ENCODE peak calls at places on chromosomes 2 and 18, in seven cellular contexts. P is natural killer cell, T is AG04450, B is retinal pigment epithelial cell, S is mesothelial cell of epicardium, H is cardiac fibroblast, V is endothelial cell. A is an unnamed sample.

GRCh38 chr2:217054791-217055190 is 194.9 kb upstream of the TNP1 start:
- DNase-seq in S (no peak), B (no peak), P (no peak), V (no peak), H (peak; percentile 19), T (no peak), A (no peak)

GRCh38 chr18:657311-657997 is at the start of gene TYMS:
- DNase-seq in B (peak; percentile 33), T (no peak), P (peak; percentile 32), V (peak; percentile 61), H (peak; percentile 47), S (peak; percentile 33), A (no peak)

GRCh38 chr2:113977660-113978523 is 88.0 kb downstream of the ACTR3 start:
- DNase-seq in H (peak; percentile 58), T (peak; percentile 20), B (peak; percentile 43), P (no peak), S (no peak), V (no peak), A (no peak)

GRCh38 chr2:197706839-197707207 is 1.7 kb downstream of the MARS2 start:
- DNase-seq in B (no peak), S (no peak), V (no peak), H (no peak), P (no peak), T (no peak), A (no peak)

GRCh38 chr2:226427538-226428307 is 371.9 kb downstream of the IRS1 start:
- DNase-seq in P (no peak), B (no peak), V (no peak), H (peak; percentile 73), S (no peak), T (peak; percentile 86), A (no peak)

GRCh38 chr2:237434916-237435315 is 21.0 kb upstream of the COL6A3 start:
- DNase-seq in H (peak; percentile 81), V (no peak), B (no peak), T (no peak), S (no peak), P (peak; percentile 45), A (no peak)

GRCh38 chr18:46787674-46788073 is 30.8 kb upstream of the ST8SIA5 start:
- DNase-seq in V (no peak), H (no peak), S (no peak), B (no peak), T (no peak), P (no peak), A (no peak)

GRCh38 chr2:176419591-176420071 is 150.4 kb downstream of the MTX2 start:
- DNase-seq in V (no peak), P (no peak), T (peak; percentile 57), S (no peak), B (no peak), H (peak; percentile 65), A (no peak)

GRCh38 chr2:134232461-134232860 is 21.4 kb upstream of the MGAT5 start:
- DNase-seq in B (no peak), P (no peak), S (no peak), T (no peak), V (no peak), H (no peak), A (no peak)

GRCh38 chr2:196515041-196515440 is 124.5 kb upstream of the CCDC150 start:
- DNase-seq in B (no peak), S (no peak), V (no peak), T (no peak), H (no peak), P (no peak), A (no peak)

GRCh38 chr2:214378455-214379103 is 32.3 kb upstream of the VWC2L start:
- DNase-seq in H (no peak), V (no peak), B (no peak), P (no peak), S (no peak), T (no peak), A (no peak)

GRCh38 chr2:138510319-138510718 is 8.7 kb downstream of the SPOPL start:
- DNase-seq in V (no peak), S (no peak), T (no peak), H (no peak), P (no peak), B (no peak), A (no peak)

GRCh38 chr2:8882094-8882493 is 44.7 kb upstream of the KIDINS220 start:
- DNase-seq in H (peak; percentile 49), B (no peak), V (peak; percentile 64), S (no peak), P (no peak), T (no peak), A (no peak)
- TF ChIP-seq CTCF in H (peak; percentile 48), B (peak; percentile 55), V (peak; percentile 50), S (no peak), P (no peak), T (peak; percentile 36), A (no peak)

GRCh38 chr2:88831792-88832248 is 140.3 kb downstream of the RPIA start:
- DNase-seq in V (peak; percentile 77), S (no peak), H (peak; percentile 34), B (no peak), T (no peak), P (no peak), A (peak; percentile 56)
- TF ChIP-seq CTCF in V (peak; percentile 80), S (no peak), H (peak; percentile 78), B (peak; percentile 82), T (peak; percentile 67), P (peak; percentile 30), A (peak; percentile 89)

DNA sequence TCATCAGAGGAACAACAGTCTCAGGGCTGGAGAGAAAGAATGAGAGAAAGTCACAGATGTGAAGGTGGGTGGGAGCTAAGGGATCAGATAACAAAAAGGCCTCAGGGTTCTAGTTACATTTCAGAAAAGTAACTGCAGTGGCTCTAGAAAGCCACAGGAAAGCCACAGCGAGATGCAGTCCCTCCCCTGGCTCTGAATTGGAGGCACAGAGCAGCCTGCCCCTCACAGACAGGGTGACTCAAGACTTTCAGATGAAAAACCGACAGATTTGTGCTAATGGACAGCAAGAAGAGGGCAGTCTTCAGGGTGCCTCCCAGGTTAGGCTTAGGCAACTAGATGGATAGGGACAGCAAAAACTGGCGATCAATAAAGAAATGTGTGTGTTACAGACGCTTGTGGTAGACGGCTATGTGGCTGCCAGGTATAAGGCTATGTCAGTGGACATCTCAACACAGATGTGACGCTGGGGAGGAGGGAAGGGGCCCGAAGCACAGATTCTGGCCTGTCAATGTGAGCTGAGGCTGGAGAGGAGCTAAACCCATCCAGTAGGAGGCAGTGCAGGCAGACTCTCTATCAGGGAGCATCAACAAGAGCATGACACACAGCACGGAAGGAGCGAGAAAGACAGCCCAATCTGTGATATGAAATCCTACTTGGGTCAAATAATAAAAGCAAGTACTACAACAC is 26.2 kb downstream of the UNC50 start:
- DNase-seq in H (no peak), B (no peak), P (peak; percentile 57), V (peak; percentile 48), T (no peak), S (no peak), A (no peak)
- TF ChIP-seq CTCF in H (peak; percentile 36), B (peak; percentile 39), P (peak; percentile 55), V (peak; percentile 34), T (peak; percentile 22), S (no peak), A (peak; percentile 8)

GRCh38 chr2:74002515-74003391 is 18.0 kb downstream of the TET3 start:
- DNase-seq in T (peak; percentile 37), P (peak; percentile 86), S (peak; percentile 79), B (peak; percentile 47), V (peak; percentile 86), H (peak; percentile 88), A (peak; percentile 51)
- TF ChIP-seq CTCF in T (no peak), P (no peak), S (no peak), B (no peak), V (no peak), H (no peak), A (no peak)

GRCh38 chr2:109616184-109616583 is 2.0 kb downstream of the SOWAHC start:
- DNase-seq in T (no peak), V (no peak), S (no peak), B (no peak), H (no peak), P (no peak), A (no peak)

GRCh38 chr2:109612991-109613921 is 510 bp downstream of the SEPTIN10 start:
- DNase-seq in B (no peak), V (peak; percentile 58), T (no peak), P (no peak), S (peak; percentile 24), H (peak; percentile 78), A (no peak)

GRCh38 chr2:109613922-109614714 is at the start of the genes SEPTIN10 and SOWAHC:
- DNase-seq in S (peak; percentile 96), H (peak; percentile 100), V (peak; percentile 97), P (peak; percentile 70), T (peak; percentile 99), B (peak; percentile 96), A (peak; percentile 89)

GRCh38 chr2:109614715-109615636 is 812 bp downstream of the SOWAHC start:
- DNase-seq in S (peak; percentile 46), B (no peak), V (peak; percentile 29), H (peak; percentile 33), P (no peak), T (no peak), A (no peak)

GRCh38 chr2:109615637-109616144 is 1.5 kb downstream of the SOWAHC start:
- DNase-seq in S (no peak), H (no peak), V (peak; percentile 7), P (no peak), B (no peak), T (no peak), A (no peak)
- TF ChIP-seq CTCF in S (no peak), H (no peak), V (no peak), P (no peak), B (no peak), T (peak; percentile 4), A (no peak)

GRCh38 chr2:109457811-109458210 is 156.0 kb downstream of the SEPTIN10 start:
- DNase-seq in B (no peak), H (no peak), S (no peak), V (no peak), T (no peak), P (no peak), A (peak; percentile 0)
- TF ChIP-seq CTCF in B (peak; percentile 22), H (no peak), S (no peak), V (no peak), T (peak; percentile 5), P (no peak), A (no peak)